ENCODE peak calls at places on chromosomes 7 and 10, in nine cellular contexts. K, A, H, C, S, U, B, X and L are unnamed samples.
A peak's percentile ranks its signal among the peaks of the same experiment; 100 is the strongest.

GRCh38 chr10:79385804-79386531 is 38.7 kb downstream of the PPIF start:
- DNase-seq in K (peak; percentile 65), C (peak; percentile 17), H (no peak), U (no peak), B (peak; percentile 11), X (no peak), S (no peak), A (no peak), L (no peak)

GRCh38 chr10:23136462-23136861 is 41.1 kb downstream of the MSRB2 start:
- DNase-seq in U (no peak), C (no peak), B (no peak), X (no peak), K (no peak), H (no peak), S (no peak), A (no peak), L (no peak)

GRCh38 chr7:28068811-28069216 is 111.8 kb downstream of the JAZF1 start:
- DNase-seq in U (no peak), A (peak; percentile 75), K (no peak), B (no peak), X (no peak), C (no peak), S (no peak), H (no peak), L (no peak)

GRCh38 chr10:132648871-132649528 is 111.4 kb downstream of the INPP5A start:
- DNase-seq in U (no peak), A (no peak), S (no peak), B (no peak), H (no peak), K (peak; percentile 36), C (no peak), X (no peak), L (no peak)

GRCh38 chr7:121011401-121011800 is 22.9 kb downstream of the CPED1 start:
- DNase-seq in U (no peak), A (no peak), H (no peak), C (no peak), B (no peak), X (no peak), S (no peak), K (no peak), L (no peak)

GRCh38 chr10:95792874-95793285 is 36.9 kb downstream of the ENTPD1 start:
- DNase-seq in B (no peak), C (no peak), S (no peak), U (peak; percentile 71), X (no peak), H (no peak), A (no peak), K (no peak), L (peak; percentile 57)

GRCh38 chr10:19651549-19651948 is 164.7 kb upstream of the PLXDC2 start:
- DNase-seq in U (peak; percentile 94), X (no peak), C (no peak), K (no peak), H (no peak), A (no peak), S (no peak), B (no peak), L (no peak)

GRCh38 chr10:50219200-50219599 is 32.1 kb downstream of the ASAH2 start:
- DNase-seq in U (no peak), X (no peak), C (no peak), B (no peak), A (no peak), H (no peak), K (no peak), S (no peak), L (no peak)

GRCh38 chr10:17244712-17245365 is 16.8 kb downstream of the VIM start:
- DNase-seq in K (no peak), B (no peak), X (no peak), A (no peak), U (peak; percentile 28), C (no peak), S (no peak), H (no peak), L (no peak)

GRCh38 chr10:88172159-88172558 is 308.7 kb downstream of the PTEN start:
- DNase-seq in U (peak; percentile 34), K (no peak), S (no peak), B (no peak), A (no peak), C (no peak), H (no peak), X (no peak), L (no peak)

GRCh38 chr7:24963218-24963617 is 16.8 kb downstream of the OSBPL3 start:
- DNase-seq in H (peak; percentile 57), X (peak; percentile 65), S (no peak), A (no peak), B (peak; percentile 39), U (peak; percentile 79), C (peak; percentile 35), K (no peak), L (peak; percentile 47)

GRCh38 chr10:93458821-93459257 is 23.3 kb downstream of the MYOF start:
- DNase-seq in A (peak; percentile 91), X (peak; percentile 63), H (peak; percentile 83), K (peak; percentile 92), B (peak; percentile 74), U (peak; percentile 100), S (peak; percentile 92), C (no peak), L (peak; percentile 27)

GRCh38 chr7:460374-461117 is 59.1 kb downstream of the PDGFA start:
- DNase-seq in U (peak; percentile 47), K (peak; percentile 79), X (no peak), C (no peak), S (peak; percentile 52), B (no peak), H (peak; percentile 59), A (no peak), L (no peak)

GRCh38 chr10:33376476-33376875 is 42.0 kb upstream of the NRP1 start:
- DNase-seq in S (no peak), C (no peak), X (no peak), A (no peak), K (no peak), H (no peak), B (no peak), U (no peak), L (no peak)

GRCh38 chr10:23994459-23995046 is 214.4 kb upstream of the KIAA1217 start:
- DNase-seq in A (no peak), X (peak; percentile 52), C (peak; percentile 67), B (peak; percentile 62), U (peak; percentile 40), H (peak; percentile 74), S (peak; percentile 83), K (no peak), L (peak; percentile 24)

GRCh38 chr10:68297264-68297663 is 34.6 kb upstream of the HNRNPH3 start:
- DNase-seq in C (no peak), B (no peak), U (no peak), K (no peak), A (no peak), H (no peak), S (no peak), X (no peak), L (no peak)

GRCh38 chr10:31604141-31604540 is 285.1 kb downstream of the ZEB1 start:
- DNase-seq in X (no peak), S (peak; percentile 21), U (no peak), A (no peak), H (peak; percentile 63), K (no peak), B (peak; percentile 44), C (no peak), L (no peak)

DNA sequence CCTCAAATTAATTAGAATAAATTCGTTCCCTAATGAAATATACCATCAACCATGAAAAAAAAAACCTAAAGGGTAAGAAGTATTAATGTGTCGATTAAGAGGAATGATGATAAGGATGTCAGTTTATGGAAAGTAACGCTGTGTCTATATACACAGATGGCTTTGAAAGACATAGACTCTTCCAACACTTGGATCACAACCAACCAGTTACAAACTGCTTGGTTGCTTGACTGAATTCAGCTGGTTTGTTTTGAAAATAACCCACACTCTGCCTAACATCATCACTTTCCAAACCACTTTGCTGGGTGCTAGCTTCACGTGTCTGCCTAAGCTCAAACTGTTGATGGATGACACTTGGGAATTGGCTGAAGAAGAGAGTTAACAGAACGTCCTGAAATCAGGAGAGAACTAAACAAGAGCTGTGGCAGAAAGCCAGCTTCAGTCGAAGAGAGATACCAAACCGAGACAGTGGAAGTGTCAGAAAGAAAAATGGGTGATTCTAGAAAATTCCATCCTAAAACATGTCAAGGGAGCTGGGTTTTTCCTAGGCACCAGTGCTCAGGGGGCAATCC is 420.9 kb upstream of the AUTS2 start:
- DNase-seq in K (no peak), U (peak; percentile 26), B (peak; percentile 34), X (peak; percentile 13), S (no peak), C (no peak), H (peak; percentile 60), A (no peak), L (peak; percentile 33)
- H3K27ac ChIP-seq in K (no peak overlapping the region), U (no peak overlapping the region), B (peak overlapping the region; percentile 18), X (peak overlapping the region; percentile 52), S (no peak overlapping the region), C (no peak overlapping the region), H (peak overlapping the region; percentile 59), A (no peak overlapping the region), L (no peak overlapping the region)

GRCh38 chr10:131485732-131486131 is 174.2 kb upstream of the TCERG1L start:
- DNase-seq in C (no peak), K (no peak), B (no peak), H (no peak), S (no peak), X (no peak), U (no peak), A (no peak), L (no peak)
- H3K4me1 ChIP-seq in C (no peaks in the 10 kb centered on the region), K (no peaks in the 10 kb centered on the region), B (no peaks in the 10 kb centered on the region), H (no peaks in the 10 kb centered on the region), S (no peaks in the 10 kb centered on the region), X (no peaks in the 10 kb centered on the region), U (no peaks in the 10 kb centered on the region), A (no peaks in the 10 kb centered on the region), L (no peaks in the 10 kb centered on the region)

GRCh38 chr7:106284516-106285050 is at the start of gene NAMPT:
- DNase-seq in S (peak; percentile 75), B (no peak), K (peak; percentile 87), A (no peak), C (peak; percentile 55), X (peak; percentile 60), U (peak; percentile 17), H (peak; percentile 79), L (peak; percentile 48)

GRCh38 chr7:106283831-106284515 is 810 bp downstream of the NAMPT start:
- DNase-seq in H (peak; percentile 81), U (peak; percentile 43), C (peak; percentile 66), S (peak; percentile 65), K (peak; percentile 81), X (peak; percentile 65), B (peak; percentile 61), A (no peak), L (peak; percentile 53)

GRCh38 chr7:106282374-106282773 is 2.4 kb downstream of the NAMPT start:
- DNase-seq in U (no peak), H (no peak), A (no peak), X (no peak), B (no peak), S (no peak), C (no peak), K (no peak), L (no peak)

GRCh38 chr7:106282852-106283251 is 1.9 kb downstream of the NAMPT start:
- DNase-seq in X (no peak), K (no peak), A (no peak), C (no peak), H (no peak), B (no peak), U (no peak), S (no peak), L (no peak)

GRCh38 chr7:106283501-106283830 is 1.3 kb downstream of the NAMPT start:
- DNase-seq in B (no peak), U (no peak), K (no peak), S (no peak), A (no peak), H (no peak), X (no peak), C (no peak), L (no peak)
- H3K4me3 ChIP-seq in B (peak overlapping the region; percentile 75), U (peak overlapping the region; percentile 50), K (peak overlapping the region; percentile 99), S (peak overlapping the region; percentile 59), A (peak overlapping the region; percentile 74), H (peak overlapping the region; percentile 88), X (peak overlapping the region; percentile 78), C (peak overlapping the region; percentile 68), L (peak overlapping the region; percentile 78)

GRCh38 chr7:5606235-5606634 is 175.2 kb downstream of the RNF216 start:
- DNase-seq in S (no peak), U (no peak), X (no peak), K (no peak), A (no peak), H (no peak), B (no peak), C (no peak), L (no peak)
- H3K27ac ChIP-seq in S (no peak overlapping the region), U (no peak overlapping the region), X (no peak overlapping the region), K (no peak overlapping the region), A (no peak overlapping the region), H (no peak overlapping the region), B (no peak overlapping the region), C (no peak overlapping the region), L (no peak overlapping the region)